ENCODE peak calls at places on chromosomes 16 and 17, in six cellular contexts. P, H, G, Q, Z and X are unnamed samples.

GRCh38 chr16:49474741-49475140 is 101.1 kb downstream of the C16orf78 start:
- DNase-seq in P (no peak), H (no peak), G (no peak), Q (no peak), Z (no peak), X (no peak)

GRCh38 chr16:49523435-49524159 is 150.0 kb downstream of the C16orf78 start:
- DNase-seq in P (no peak), H (no peak), G (no peak), Q (no peak), Z (no peak), X (no peak)

GRCh38 chr16:21116148-21116693 is 34.4 kb downstream of the DNAH3 start:
- DNase-seq in P (no peak), H (no peak), G (no peak), Q (no peak), Z (no peak), X (no peak)

GRCh38 chr16:49472598-49472997 is 99.0 kb downstream of the C16orf78 start:
- DNase-seq in P (peak), H (no peak), G (no peak), Q (no peak), Z (no peak), X (no peak)

GRCh38 chr16:61323456-61323855 is 712.8 kb downstream of the CDH8 start:
- DNase-seq in P (no peak), H (no peak), G (no peak), Q (no peak), Z (no peak), X (no peak)

GRCh38 chr17:74465378-74466110 is 890 bp upstream of the CD300A start:
- DNase-seq in P (no peak), H (no peak), G (no peak), Q (no peak), Z (no peak), X (no peak)

GRCh38 chr17:21177854-21178600 is 35.9 kb downstream of the TMEM11 start:
- DNase-seq in P (no peak), H (no peak), G (peak), Q (no peak), Z (no peak), X (no peak)

GRCh38 chr17:37446027-37446426 is 39.3 kb downstream of the TADA2A start:
- DNase-seq in P (peak), H (no peak), G (no peak), Q (no peak), Z (no peak), X (no peak)

GRCh38 chr16:88454315-88455057 is 1.4 kb downstream of the ZFPM1 start:
- DNase-seq in P (peak), H (no peak), G (no peak), Q (no peak), Z (no peak), X (peak)

GRCh38 chr16:29025735-29026134 is 40.9 kb downstream of the LAT start:
- DNase-seq in P (no peak), H (no peak), G (no peak), Q (no peak), Z (no peak), X (no peak)

GRCh38 chr16:78684040-78684611 is 584.7 kb downstream of the WWOX start:
- DNase-seq in P (no peak), H (peak), G (peak), Q (no peak), Z (no peak), X (no peak)

GRCh38 chr16:31215287-31216115 is 1.4 kb downstream of the PYDC1 start:
- DNase-seq in P (peak), H (no peak), G (peak), Q (peak), Z (no peak), X (no peak)

GRCh38 chr17:67390646-67391480 is 13.8 kb downstream of the PITPNC1 start:
- DNase-seq in P (no peak), H (peak), G (peak), Q (no peak), Z (peak), X (peak)